ENCODE peak calls at places on chromosome 14, in six cellular contexts. Z is sigmoid colon, X is ovary, W is body of pancreas, N is right lobe of liver, Q is stomach. Y is an unnamed sample.

GRCh38 chr14:68027276-68027675 is 207.7 kb downstream of the RAD51B start:
- DNase-seq in Z (no peak), X (no peak), W (no peak), N (no peak), Q (no peak), Y (no peak)

GRCh38 chr14:81386379-81386778 is 13.7 kb downstream of the STON2 start:
- DNase-seq in Z (no peak), X (no peak), W (no peak), N (no peak), Q (no peak), Y (no peak)

GRCh38 chr14:104774453-104775072 is 21.0 kb downstream of the AKT1 start:
- DNase-seq in Z (no peak), X (no peak), W (peak; percentile 70), N (no peak), Q (peak; percentile 88), Y (no peak)

GRCh38 chr14:76138758-76139723 is 12.7 kb upstream of the GPATCH2L start:
- DNase-seq in Z (no peak), X (no peak), W (no peak), N (peak; percentile 23), Q (no peak), Y (no peak)

GRCh38 chr14:36067428-36068187 is 108.9 kb downstream of the PTCSC3 start:
- DNase-seq in Z (no peak), X (no peak), W (no peak), N (no peak), Q (no peak), Y (no peak)

GRCh38 chr14:75375983-75376382 is 51.8 kb upstream of the JDP2 start:
- DNase-seq in Z (no peak), X (no peak), W (no peak), N (no peak), Q (no peak), Y (no peak)

GRCh38 chr14:36339817-36340216 is 19.4 kb upstream of the MBIP start:
- DNase-seq in Z (no peak), X (no peak), W (no peak), N (no peak), Q (no peak), Y (no peak)

GRCh38 chr14:59849371-59850130 is 21.0 kb downstream of the RTN1 start:
- DNase-seq in Z (no peak), X (no peak), W (no peak), N (no peak), Q (no peak), Y (no peak)

GRCh38 chr14:75793806-75794205 is 132.8 kb downstream of the TTLL5 start:
- DNase-seq in Z (no peak), X (no peak), W (no peak), N (no peak), Q (no peak), Y (no peak)

GRCh38 chr14:102047808-102048540 is 38.9 kb downstream of the HSP90AA1 start:
- DNase-seq in Z (no peak), X (no peak), W (no peak), N (no peak), Q (no peak), Y (no peak)

GRCh38 chr14:94177806-94178205 is 3.7 kb downstream of the PPP4R4 start:
- DNase-seq in Z (no peak), X (no peak), W (no peak), N (no peak), Q (no peak), Y (no peak)

GRCh38 chr14:102510616-102511520 is 1.3 kb upstream of the ANKRD9 start:
- DNase-seq in Z (peak; percentile 64), X (peak; percentile 52), W (no peak), N (no peak), Q (peak; percentile 76), Y (no peak)

GRCh38 chr14:92744198-92744597 is 4.2 kb downstream of the LGMN start:
- DNase-seq in Z (no peak), X (no peak), W (no peak), N (no peak), Q (no peak), Y (no peak)

GRCh38 chr14:92397140-92397815 is 74.3 kb downstream of the SLC24A4 start:
- DNase-seq in Z (no peak), X (no peak), W (no peak), N (no peak), Q (no peak), Y (no peak)

GRCh38 chr14:44204061-44204815 is 302.8 kb downstream of the FSCB start:
- DNase-seq in Z (no peak), X (no peak), W (no peak), N (no peak), Q (no peak), Y (no peak)

GRCh38 chr14:76948213-76948947 is 80.1 kb downstream of the IRF2BPL start:
- DNase-seq in Z (peak; percentile 67), X (no peak), W (no peak), N (peak; percentile 47), Q (peak; percentile 79), Y (peak; percentile 36)

GRCh38 chr14:52551696-52552062 is 626 bp downstream of the TXNDC16 start:
- DNase-seq in Z (no peak), X (no peak), W (peak; percentile 16), N (no peak), Q (no peak), Y (no peak)

GRCh38 chr14:20469890-20470858 is 968 bp downstream of the PNP start:
- DNase-seq in Z (peak; percentile 73), X (no peak), W (peak; percentile 26), N (peak; percentile 35), Q (peak; percentile 40), Y (peak; percentile 13)

GRCh38 chr14:22875003-22875747 is 3.6 kb downstream of the LRP10 start:
- DNase-seq in Z (no peak), X (no peak), W (no peak), N (no peak), Q (no peak), Y (no peak)

GRCh38 chr14:99686557-99687283 is 2.6 kb downstream of the CYP46A1 start:
- DNase-seq in Z (peak; percentile 56), X (no peak), W (no peak), N (no peak), Q (no peak), Y (no peak)

GRCh38 chr14:37340353-37340752 is 142.6 kb downstream of the MIPOL1 start:
- DNase-seq in Z (no peak), X (no peak), W (no peak), N (no peak), Q (no peak), Y (no peak)

GRCh38 chr14:75373616-75374015 is 54.2 kb upstream of the JDP2 start:
- DNase-seq in Z (no peak), X (no peak), W (no peak), N (no peak), Q (no peak), Y (no peak)

GRCh38 chr14:72291908-72292688 is 359.9 kb downstream of the RGS6 start:
- DNase-seq in Z (no peak), X (no peak), W (peak; percentile 19), N (no peak), Q (no peak), Y (no peak)

GRCh38 chr14:34324363-34324795 is 137.7 kb downstream of the SPTSSA start:
- DNase-seq in Z (no peak), X (no peak), W (no peak), N (no peak), Q (no peak), Y (no peak)

GRCh38 chr14:38409081-38409705 is 153.3 kb upstream of the CLEC14A start:
- DNase-seq in Z (no peak), X (no peak), W (no peak), N (no peak), Q (no peak), Y (no peak)

GRCh38 chr14:103508930-103509329 is 13.7 kb downstream of the CKB start:
- DNase-seq in Z (peak; percentile 18), X (no peak), W (no peak), N (no peak), Q (no peak), Y (no peak)

GRCh38 chr14:104105071-104105821 is 19.7 kb downstream of the ASPG start:
- DNase-seq in Z (peak; percentile 54), X (no peak), W (no peak), N (peak; percentile 14), Q (peak; percentile 33), Y (no peak)

GRCh38 chr14:74941676-74942097 is 13.7 kb downstream of the PGF start:
- DNase-seq in Z (peak; percentile 84), X (no peak), W (no peak), N (peak; percentile 57), Q (no peak), Y (peak; percentile 82)

GRCh38 chr14:99287269-99287942 is 15.4 kb upstream of the BCL11B start:
- DNase-seq in Z (no peak), X (no peak), W (no peak), N (no peak), Q (no peak), Y (no peak)

GRCh38 chr14:99067927-99068326 is 204.1 kb downstream of the BCL11B start:
- DNase-seq in Z (no peak), X (no peak), W (no peak), N (no peak), Q (no peak), Y (no peak)

GRCh38 chr14:51596473-51596870 is 55.2 kb upstream of the FRMD6 start:
- DNase-seq in Z (no peak), X (no peak), W (no peak), N (no peak), Q (no peak), Y (no peak)

GRCh38 chr14:83568141-83568540 is 1961.8 kb upstream of the FLRT2 start:
- DNase-seq in Z (no peak), X (no peak), W (no peak), N (no peak), Q (no peak), Y (no peak)

GRCh38 chr14:54362759-54363437 is 33.9 kb upstream of the CDKN3 start:
- DNase-seq in Z (no peak), X (no peak), W (no peak), N (no peak), Q (no peak), Y (no peak)
- TF ChIP-seq CTCF in Z (no peak), X (no peak), W (no peak), N (no peak), Q (no peak), Y (no peak)

DNA sequence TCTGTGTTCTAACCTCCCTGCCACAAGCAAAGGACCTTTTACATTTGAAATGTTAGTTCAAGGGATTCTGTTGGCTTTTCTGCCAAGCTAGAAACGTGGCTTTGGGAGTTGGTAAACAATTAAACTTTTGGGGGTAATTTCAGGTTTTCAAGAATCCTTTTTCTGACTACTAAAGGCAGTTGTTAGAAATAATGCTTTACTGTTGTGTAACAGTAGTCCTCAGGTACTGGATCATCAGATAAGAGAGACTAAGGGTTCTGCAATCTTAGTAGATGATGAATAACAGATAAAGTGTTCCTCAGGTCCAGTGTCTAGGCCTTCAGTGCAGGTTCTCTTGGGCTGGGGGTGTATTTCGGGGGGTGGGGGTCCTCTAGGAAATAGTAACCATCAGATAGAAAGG is 192.3 kb downstream of the SYNE2 start:
- DNase-seq in Z (no peak), X (no peak), W (no peak), N (no peak), Q (no peak), Y (no peak)
- H3K36me3 ChIP-seq in Z (no peaks in the 10 kb centered on the region), X (no peaks in the 10 kb centered on the region), W (no peaks in the 10 kb centered on the region), N (no peaks in the 10 kb centered on the region), Q (peaks cover 52% of the 10 kb centered on the region), Y (peaks cover 27% of the 10 kb centered on the region)

GRCh38 chr14:64540208-64541202 is at the start of gene HSPA2:
- DNase-seq in Z (peak; percentile 100), X (peak; percentile 100), W (peak; percentile 99), N (peak; percentile 99), Q (peak; percentile 99), Y (peak; percentile 99)
- TF ChIP-seq POLR2A in Z (peak; percentile 95), X (peak; percentile 80), W (peak; percentile 100), N (peak; percentile 97), Q (peak; percentile 87), Y (peak; percentile 98)

GRCh38 chr14:96053236-96053599 is 14.1 kb downstream of the C14orf132 start:
- DNase-seq in Z (no peak), X (no peak), W (no peak), N (no peak), Q (no peak), Y (no peak)
- TF ChIP-seq CTCF in Z (no peak), X (no peak), W (no peak), N (no peak), Q (no peak), Y (no peak)

Y was measured in heart left ventricle.